ENCODE peak calls at places on chromosomes 4 and X, in eight cellular contexts. S, Y, L, V, A, T, O and P are unnamed samples. For H3K4me1, the result is how much of the 10 kb centered on the place peaks cover.

GRCh38 chrX:71910526-71911022 is at the start of gene NHSL2:
- DNase-seq in S (no peak), Y (peak), L (no peak), V (no peak), A (peak), T (peak), O (no peak), P (peak)

GRCh38 chr4:2643555-2643954 is 107.1 kb downstream of the FAM193A start:
- DNase-seq in S (no peak), Y (no peak), L (no peak), V (no peak), A (no peak), T (no peak), O (no peak), P (no peak)

GRCh38 chr4:152896819-152897218 is 39.3 kb upstream of the FHDC1 start:
- DNase-seq in S (no peak), Y (no peak), L (no peak), V (no peak), A (no peak), T (no peak), O (no peak), P (peak)

GRCh38 chr4:147542229-147542990 is 61.5 kb downstream of the EDNRA start:
- DNase-seq in S (peak), Y (no peak), L (no peak), V (no peak), A (peak), T (no peak), O (no peak), P (no peak)

GRCh38 chr4:184664445-184665210 is 15.1 kb downstream of the PRIMPOL start:
- DNase-seq in S (peak), Y (no peak), L (no peak), V (peak), A (peak), T (peak), O (peak), P (peak)

GRCh38 chr4:182854466-182854865 is 62.7 kb downstream of the DCTD start:
- DNase-seq in S (no peak), Y (no peak), L (no peak), V (no peak), A (no peak), T (no peak), O (no peak), P (no peak)

GRCh38 chr4:188781655-188782054 is 642.4 kb downstream of the TRIML1 start:
- DNase-seq in S (peak), Y (peak), L (no peak), V (peak), A (peak), T (peak), O (peak), P (no peak)

GRCh38 chr4:185358514-185359433 is 37.0 kb downstream of the LRP2BP start:
- DNase-seq in S (peak), Y (no peak), L (peak), V (no peak), A (no peak), T (no peak), O (peak), P (peak)

GRCh38 chr4:121306932-121307331 is 73.9 kb downstream of the QRFPR start:
- DNase-seq in S (no peak), Y (no peak), L (no peak), V (no peak), A (no peak), T (no peak), O (no peak), P (no peak)

GRCh38 chrX:42237956-42238355 is 314.6 kb upstream of the CASK start:
- DNase-seq in S (no peak), Y (no peak), L (no peak), V (no peak), A (no peak), T (no peak), O (no peak), P (peak)

GRCh38 chrX:3598696-3599095 is 114.8 kb downstream of the PRKX start:
- DNase-seq in S (no peak), Y (no peak), L (no peak), V (no peak), A (no peak), T (no peak), O (no peak), P (no peak)

GRCh38 chr4:7206856-7207567 is 14.7 kb downstream of the SORCS2 start:
- DNase-seq in S (peak), Y (peak), L (peak), V (peak), A (peak), T (peak), O (peak), P (peak)

GRCh38 chr4:83473966-83474365 is 10.9 kb downstream of the ABRAXAS1 start:
- DNase-seq in S (no peak), Y (no peak), L (no peak), V (no peak), A (no peak), T (no peak), O (no peak), P (no peak)

GRCh38 chrX:10233173-10233572 is 76.4 kb downstream of the CLCN4 start:
- DNase-seq in S (no peak), Y (no peak), L (no peak), V (no peak), A (no peak), T (no peak), O (no peak), P (peak)

GRCh38 chrX:53223955-53224859 is 800 bp downstream of the KDM5C start:
- DNase-seq in S (peak), Y (peak), L (peak), V (peak), A (peak), T (no peak), O (peak), P (peak)

GRCh38 chr4:187294861-187295260 is 571.2 kb upstream of the FAT1 start:
- DNase-seq in S (peak), Y (peak), L (no peak), V (no peak), A (no peak), T (no peak), O (no peak), P (peak)

GRCh38 chr4:138348055-138348454 is 105.9 kb upstream of the SLC7A11 start:
- DNase-seq in S (peak), Y (peak), L (peak), V (no peak), A (no peak), T (no peak), O (no peak), P (peak)

GRCh38 chrX:145821291-145821897 is 3.8 kb downstream of the SLITRK2 start:
- DNase-seq in S (no peak), Y (peak), L (no peak), V (no peak), A (peak), T (peak), O (no peak), P (peak)

GRCh38 chrX:23383411-23383810 is 48.8 kb downstream of the PTCHD1 start:
- DNase-seq in S (peak), Y (no peak), L (no peak), V (no peak), A (no peak), T (no peak), O (no peak), P (peak)

GRCh38 chrX:19334945-19335626 is 8.6 kb upstream of the PDHA1 start:
- DNase-seq in S (peak), Y (no peak), L (peak), V (no peak), A (peak), T (peak), O (peak), P (no peak)

GRCh38 chrX:101485212-101486064 is at the start of gene ARMCX4:
- DNase-seq in S (no peak), Y (peak), L (peak), V (peak), A (peak), T (peak), O (no peak), P (peak)

GRCh38 chr4:112967109-112967508 is 82.3 kb upstream of the ANK2 start:
- DNase-seq in S (no peak), Y (no peak), L (no peak), V (no peak), A (no peak), T (no peak), O (no peak), P (no peak)

GRCh38 chr4:165151734-165152133 is 39.1 kb upstream of the TMEM192 start:
- DNase-seq in S (peak), Y (no peak), L (no peak), V (no peak), A (no peak), T (no peak), O (no peak), P (peak)

GRCh38 chrX:136639506-136640176 is 8.3 kb upstream of the CD40LG start:
- DNase-seq in S (peak), Y (no peak), L (no peak), V (no peak), A (no peak), T (no peak), O (no peak), P (peak)

GRCh38 chr4:138831943-138832342 is 183.6 kb upstream of the NOCT start:
- DNase-seq in S (no peak), Y (no peak), L (no peak), V (no peak), A (no peak), T (no peak), O (no peak), P (no peak)

GRCh38 chrX:44918722-44919121 is 45.7 kb downstream of the KDM6A start:
- DNase-seq in S (peak), Y (no peak), L (no peak), V (no peak), A (no peak), T (no peak), O (no peak), P (no peak)

GRCh38 chr4:143420227-143420626 is 83.6 kb downstream of the GAB1 start:
- DNase-seq in S (no peak), Y (no peak), L (peak), V (no peak), A (no peak), T (no peak), O (no peak), P (no peak)

GRCh38 chrX:39725928-39726619 is 371.7 kb downstream of the BCOR start:
- DNase-seq in S (peak), Y (no peak), L (peak), V (peak), A (no peak), T (no peak), O (no peak), P (peak)

GRCh38 chr4:176868676-176869075 is 76.0 kb upstream of the VEGFC start:
- DNase-seq in S (no peak), Y (no peak), L (no peak), V (no peak), A (no peak), T (no peak), O (no peak), P (no peak)

GRCh38 chrX:70166601-70167590 is 10.4 kb upstream of the DGAT2L6 start:
- DNase-seq in S (peak), Y (no peak), L (peak), V (no peak), A (no peak), T (no peak), O (peak), P (peak)

GRCh38 chr4:122525865-122526264 is 69.3 kb upstream of the IL2 start:
- DNase-seq in S (no peak), Y (peak), L (no peak), V (no peak), A (no peak), T (no peak), O (no peak), P (peak)

GRCh38 chr4:182897601-182898478 is 19.3 kb downstream of the DCTD start:
- DNase-seq in S (no peak), Y (peak), L (no peak), V (no peak), A (no peak), T (no peak), O (no peak), P (no peak)

GRCh38 chrX:130482871-130483270 is 81.1 kb downstream of the RBMX2 start:
- DNase-seq in S (no peak), Y (no peak), L (no peak), V (no peak), A (no peak), T (no peak), O (no peak), P (no peak)

GRCh38 chrX:8404443-8404842 is 60.2 kb upstream of the VCX3B start:
- DNase-seq in S (peak), Y (no peak), L (peak), V (no peak), A (no peak), T (no peak), O (no peak), P (no peak)

GRCh38 chr4:180434131-180434895 is 1808.9 kb upstream of the TENM3 start:
- DNase-seq in S (peak), Y (no peak), L (no peak), V (no peak), A (no peak), T (no peak), O (no peak), P (no peak)

GRCh38 chrX:67290489-67291220 is 253.2 kb upstream of the AR start:
- DNase-seq in S (no peak), Y (no peak), L (no peak), V (no peak), A (no peak), T (no peak), O (no peak), P (no peak)

DNA sequence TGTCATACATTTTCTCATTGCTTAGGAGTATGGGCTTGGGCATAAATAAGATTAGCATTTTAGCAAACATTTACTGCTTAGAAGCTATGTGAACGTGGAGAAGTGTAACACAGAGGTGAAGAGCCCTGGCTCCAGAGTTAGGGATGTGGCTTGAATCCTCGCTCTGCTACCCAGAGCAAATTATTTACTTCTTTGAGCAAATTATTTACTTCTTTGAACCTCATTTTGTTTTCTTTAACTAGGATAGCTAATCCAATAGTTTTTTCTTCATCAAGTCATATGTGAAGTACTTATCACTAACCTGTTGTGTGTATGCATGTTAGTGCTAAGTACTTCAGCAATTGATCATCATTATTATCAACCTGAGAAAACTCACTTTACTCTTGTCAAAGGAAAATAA is 10.7 kb upstream of the YTHDC1 start:
- DNase-seq in S (no peak), Y (no peak), L (no peak), V (no peak), A (no peak), T (no peak), O (no peak), P (no peak)
- TF ChIP-seq CTCF in S (no peak), Y (no peak), L (no peak), V (no peak), A (no peak), T (no peak), O (no peak), P (no peak)

GRCh38 chrX:153981231-153981630 is 8.7 kb downstream of the TMEM187 start:
- DNase-seq in S (no peak), Y (no peak), L (no peak), V (no peak), A (no peak), T (no peak), O (no peak), P (no peak)

GRCh38 chrX:153983321-153983729 is 10.8 kb downstream of the TMEM187 start:
- DNase-seq in S (no peak), Y (no peak), L (no peak), V (no peak), A (no peak), T (no peak), O (no peak), P (no peak)

GRCh38 chrX:153984351-153985178 is 12.0 kb downstream of the TMEM187 start:
- DNase-seq in S (no peak), Y (no peak), L (no peak), V (no peak), A (no peak), T (no peak), O (no peak), P (no peak)

DNA sequence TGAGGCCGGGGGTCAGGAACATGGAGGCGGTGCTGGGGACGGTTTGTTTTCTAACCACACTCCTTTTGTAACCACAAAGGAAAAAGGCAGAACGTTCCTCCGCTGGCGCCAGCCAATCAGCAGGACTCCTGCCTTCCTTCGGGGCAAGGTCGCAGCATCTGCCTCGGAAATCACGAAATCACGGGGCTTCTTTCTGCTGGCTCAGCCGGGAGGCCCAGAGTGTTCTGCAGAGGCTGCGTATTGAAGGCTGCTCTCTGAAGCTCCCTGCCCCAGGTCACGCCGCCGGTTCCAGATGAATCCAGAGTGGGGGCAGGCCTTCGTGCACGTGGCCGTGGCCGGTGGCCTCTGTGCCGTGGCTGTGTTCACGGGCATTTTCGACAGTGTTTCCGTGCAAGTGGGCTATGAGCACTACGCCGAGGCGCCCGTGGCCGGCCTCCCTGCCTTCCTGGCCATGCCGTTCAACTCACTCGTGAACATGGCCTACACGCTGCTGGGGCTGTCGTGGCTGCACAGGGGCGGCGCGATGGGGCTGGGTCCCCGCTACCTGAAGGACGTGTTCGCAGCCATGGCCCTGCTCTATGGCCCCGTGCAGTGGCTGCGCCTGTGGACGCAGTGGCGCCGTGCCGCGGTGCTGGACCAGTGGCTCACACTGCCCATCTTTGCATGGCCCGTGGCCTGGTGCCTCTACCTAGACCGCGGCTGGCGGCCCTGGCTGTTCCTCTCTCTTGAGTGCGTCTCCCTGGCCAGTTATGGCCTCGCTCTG is 9.4 kb downstream of the TMEM187 start:
- DNase-seq in S (no peak), Y (no peak), L (no peak), V (no peak), A (no peak), T (no peak), O (no peak), P (no peak)
- H3K4me1 ChIP-seq in S (under half), Y (under half), L (under half), V (under half), A (under half), T (under half), O (under half), P (under half)

DNA sequence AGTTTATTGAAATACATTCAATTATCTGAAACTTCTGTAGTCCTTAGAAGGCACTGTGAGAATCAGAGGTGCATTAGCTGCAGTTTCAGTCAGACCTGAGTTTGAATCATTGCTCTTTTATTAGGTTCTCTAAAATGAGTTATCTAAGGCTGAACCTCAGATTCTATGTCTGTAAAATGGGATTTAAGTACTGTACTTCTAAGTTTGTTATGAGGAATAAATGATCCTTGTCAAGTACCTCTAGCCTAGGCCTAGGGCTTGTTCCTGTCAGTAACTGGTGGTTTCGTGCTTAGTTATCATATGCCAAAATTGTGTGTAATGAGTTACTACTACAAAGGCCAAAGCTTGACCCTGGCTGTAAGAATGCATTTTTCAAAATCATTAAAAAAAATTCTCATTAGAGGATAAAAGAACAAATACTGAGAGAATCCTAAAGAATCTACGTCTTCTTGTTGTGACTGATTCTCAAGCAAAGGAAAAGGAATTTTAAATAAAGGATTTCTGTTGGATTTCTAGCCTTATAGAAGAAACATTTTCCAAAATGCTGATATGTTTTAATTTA is 65.8 kb downstream of the SLIT2 start:
- DNase-seq in S (no peak), Y (no peak), L (no peak), V (no peak), A (no peak), T (no peak), O (no peak), P (peak)
- H3K4me2 ChIP-seq in S (no peak), Y (no peak), L (no peak), V (no peak), A (no peak), T (no peak), O (no peak), P (peak)

GRCh38 chrX:68648960-68649359 is 1.5 kb downstream of the STARD8 start:
- DNase-seq in S (peak), Y (no peak), L (no peak), V (no peak), A (peak), T (peak), O (no peak), P (no peak)

GRCh38 chrX:68646421-68646820 is 1.0 kb upstream of the STARD8 start:
- DNase-seq in S (no peak), Y (no peak), L (no peak), V (no peak), A (no peak), T (no peak), O (no peak), P (no peak)

GRCh38 chrX:68652327-68652930 is 5.0 kb downstream of the STARD8 start:
- DNase-seq in S (no peak), Y (no peak), L (no peak), V (peak), A (no peak), T (no peak), O (peak), P (peak)

GRCh38 chrX:68650491-68650890 is 3.0 kb downstream of the STARD8 start:
- DNase-seq in S (peak), Y (no peak), L (no peak), V (no peak), A (no peak), T (no peak), O (no peak), P (no peak)

DNA sequence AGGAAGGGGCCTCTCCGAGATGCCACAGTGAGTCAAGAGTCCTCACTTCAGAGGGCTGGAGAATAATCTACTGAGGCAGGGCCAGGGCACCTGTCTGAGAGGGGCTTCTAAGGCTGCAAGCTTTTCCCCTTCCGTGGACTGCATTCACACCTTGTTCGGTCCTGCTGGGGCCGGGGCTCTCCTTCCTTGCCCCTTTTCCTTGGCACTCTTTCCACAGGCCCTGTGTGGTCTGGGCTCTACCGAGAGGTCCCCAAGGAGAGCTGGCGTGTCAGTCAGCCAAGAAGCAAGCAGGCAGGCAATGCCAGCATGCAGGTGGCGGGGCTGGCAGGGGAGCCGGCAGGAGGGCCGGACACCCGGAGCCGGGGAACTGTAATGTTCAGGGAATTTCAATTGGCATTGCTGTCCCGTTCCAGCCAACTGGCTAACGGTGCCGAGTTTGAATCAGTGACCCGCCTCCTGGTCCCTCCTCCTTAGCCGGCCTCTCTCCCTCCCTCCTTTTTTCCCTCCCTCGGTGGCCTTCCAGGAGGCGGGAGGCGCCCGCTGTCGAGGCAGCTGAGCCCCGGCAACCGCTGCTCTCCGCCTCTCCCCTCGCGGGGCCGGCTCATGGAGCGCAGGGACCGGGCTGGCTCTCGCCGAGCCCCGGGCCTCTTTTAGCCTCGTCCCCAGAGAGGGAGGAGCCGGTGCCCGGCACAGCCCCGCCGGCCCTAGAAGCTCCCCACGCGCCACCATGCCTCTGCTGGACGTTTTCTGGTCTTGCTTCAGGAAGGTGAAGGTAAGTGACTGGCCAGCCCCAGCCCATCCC is at the start of gene STARD8:
- DNase-seq in S (peak), Y (peak), L (peak), V (peak), A (peak), T (peak), O (peak), P (peak)
- TF ChIP-seq CTCF in S (no peak), Y (peak), L (peak), V (peak), A (no peak), T (peak), O (no peak), P (no peak)